ENCODE peak calls at places on chromosomes 5 and 9, in five cellular contexts. B, C, U, Y and A are unnamed samples.

GRCh38 chr9:113963017-113963620 is 87.0 kb downstream of the ZNF618 start:
- DNase-seq in B (peak), C (peak), U (peak), Y (peak), A (peak)

GRCh38 chr5:74810915-74811314 is 43.9 kb downstream of the NSA2 start:
- DNase-seq in B (no peak), C (no peak), U (peak), Y (no peak), A (no peak)

GRCh38 chr9:77375956-77376532 is 198.7 kb downstream of the VPS13A start:
- DNase-seq in B (peak), C (peak), U (peak), Y (peak), A (peak)

GRCh38 chr5:81994679-81995078 is 22.9 kb downstream of the ATG10 start:
- DNase-seq in B (peak), C (no peak), U (peak), Y (no peak), A (no peak)

GRCh38 chr9:35490155-35490909 is 421 bp downstream of the RUSC2 start:
- DNase-seq in B (no peak), C (no peak), U (peak), Y (no peak), A (no peak)

GRCh38 chr5:87298687-87299362 is 31.1 kb downstream of the RASA1 start:
- DNase-seq in B (peak), C (peak), U (no peak), Y (no peak), A (no peak)

GRCh38 chr5:17154211-17154996 is 63.0 kb upstream of the BASP1 start:
- DNase-seq in B (peak), C (no peak), U (no peak), Y (no peak), A (no peak)

GRCh38 chr9:137457406-137458193 is 1.5 kb downstream of the NSMF start:
- DNase-seq in B (no peak), C (no peak), U (no peak), Y (no peak), A (no peak)

GRCh38 chr5:140870221-140871201 is 1.8 kb downstream of the PCDHA11 start:
- DNase-seq in B (no peak), C (no peak), U (no peak), Y (no peak), A (no peak)

GRCh38 chr9:76725181-76725580 is 39.1 kb upstream of the PCA3 start:
- DNase-seq in B (no peak), C (no peak), U (no peak), Y (no peak), A (no peak)

GRCh38 chr9:82600536-82601271 is 462.2 kb downstream of the RASEF start:
- DNase-seq in B (no peak), C (no peak), U (no peak), Y (no peak), A (no peak)

GRCh38 chr5:5188377-5189020 is 48.4 kb downstream of the ADAMTS16 start:
- DNase-seq in B (no peak), C (no peak), U (no peak), Y (no peak), A (no peak)

GRCh38 chr5:101062902-101063301 is 159.8 kb upstream of the ST8SIA4 start:
- DNase-seq in B (no peak), C (no peak), U (no peak), Y (no peak), A (no peak)

GRCh38 chr9:130053109-130053503 is 600 bp upstream of the GPR107 start:
- DNase-seq in B (no peak), C (no peak), U (no peak), Y (no peak), A (no peak)

GRCh38 chr9:127522727-127523126 is 71.4 kb downstream of the LRSAM1 start:
- DNase-seq in B (no peak), C (peak), U (peak), Y (no peak), A (no peak)

GRCh38 chr5:32042571-32042970 is 131.5 kb downstream of the GOLPH3 start:
- DNase-seq in B (no peak), C (no peak), U (peak), Y (no peak), A (no peak)

GRCh38 chr5:5826911-5827310 is 404.4 kb downstream of the ICE1 start:
- DNase-seq in B (no peak), C (peak), U (peak), Y (no peak), A (no peak)

GRCh38 chr5:167295686-167296015 is 995.8 kb upstream of the WWC1 start:
- DNase-seq in B (no peak), C (no peak), U (no peak), Y (no peak), A (no peak)
- H4K91ac ChIP-seq in B (peak), C (no peak), U (no peak), Y (no peak), A (no peak)

DNA sequence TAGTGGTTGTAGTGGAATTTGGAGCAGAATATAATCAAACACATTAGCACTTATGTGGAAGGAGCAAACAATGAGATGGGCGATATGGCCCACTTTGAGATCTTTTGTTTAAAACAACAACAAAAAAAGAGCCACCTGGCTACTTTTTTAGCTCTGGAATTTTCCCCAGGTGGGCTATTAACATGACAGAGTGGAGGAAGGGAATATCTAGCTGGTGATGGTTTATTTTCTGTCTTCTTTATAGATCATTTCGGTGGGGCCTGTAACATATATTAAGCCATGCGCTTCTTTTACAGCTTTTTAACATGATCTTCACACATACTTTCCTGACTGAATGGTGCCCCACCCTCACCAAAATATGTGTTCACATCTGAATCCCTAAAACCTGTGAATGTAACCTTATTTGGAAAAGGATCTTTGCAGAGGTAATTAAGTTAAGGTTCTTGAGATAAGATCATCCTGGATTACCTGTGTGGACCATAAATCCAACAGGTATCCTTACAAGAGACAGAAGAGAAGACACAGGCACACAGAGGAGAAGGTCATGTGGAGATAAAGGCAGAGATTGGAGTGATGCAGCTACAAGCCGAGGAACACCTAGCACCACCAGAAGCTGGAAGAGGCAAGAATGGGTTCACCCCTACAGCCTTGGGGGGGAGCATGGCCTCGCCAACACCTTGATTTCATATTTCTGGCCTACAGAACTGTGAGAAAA is 16.6 kb upstream of the ENTREP1 start:
- DNase-seq in B (no peak), C (no peak), U (no peak), Y (no peak), A (no peak)
- H4K91ac ChIP-seq in B (no peak), C (no peak), U (peak), Y (no peak), A (peak)

GRCh38 chr9:136273244-136273865 is 27.7 kb upstream of the QSOX2 start:
- DNase-seq in B (peak), C (no peak), U (no peak), Y (no peak), A (no peak)
- H4K91ac ChIP-seq in B (no peak), C (no peak), U (no peak), Y (no peak), A (no peak)

DNA sequence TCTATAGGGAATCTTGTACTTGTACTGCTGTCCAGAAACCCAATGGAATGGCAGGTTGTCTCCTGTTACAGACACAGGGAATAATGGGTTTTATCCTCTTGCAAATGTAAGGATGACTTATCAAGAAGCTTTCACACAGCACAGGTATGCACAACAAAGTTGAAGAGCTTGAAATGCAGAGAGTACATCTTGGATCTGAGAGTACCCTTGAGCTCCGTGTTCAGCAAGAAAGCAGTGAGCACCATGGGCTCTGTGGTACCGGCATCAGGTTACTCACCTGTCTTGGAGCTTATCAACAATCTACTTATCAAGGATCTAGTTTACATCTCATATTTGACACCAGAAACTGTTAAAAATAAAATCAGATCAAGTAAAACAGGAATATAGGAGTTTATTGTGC is 22.0 kb upstream of the EMB start:
- DNase-seq in B (no peak), C (no peak), U (no peak), Y (no peak), A (no peak)
- H4K91ac ChIP-seq in B (no peak), C (no peak), U (no peak), Y (no peak), A (no peak)

GRCh38 chr5:76488969-76489368 is 85.9 kb downstream of the IQGAP2 start:
- DNase-seq in B (no peak), C (no peak), U (no peak), Y (no peak), A (no peak)
- H4K91ac ChIP-seq in B (no peak), C (peak), U (no peak), Y (no peak), A (peak)

GRCh38 chr5:156912869-156913268 is 50.2 kb downstream of the TIMD4 start:
- DNase-seq in B (no peak), C (no peak), U (no peak), Y (no peak), A (no peak)
- H4K91ac ChIP-seq in B (no peak), C (no peak), U (no peak), Y (no peak), A (peak)

GRCh38 chr9:9560382-9561035 is 1052.3 kb downstream of the PTPRD start:
- DNase-seq in B (no peak), C (no peak), U (no peak), Y (no peak), A (no peak)

GRCh38 chr9:9563817-9564216 is 1049.0 kb downstream of the PTPRD start:
- DNase-seq in B (no peak), C (no peak), U (no peak), Y (no peak), A (no peak)

GRCh38 chr9:9557804-9558334 is 1054.9 kb downstream of the PTPRD start:
- DNase-seq in B (no peak), C (no peak), U (no peak), Y (no peak), A (no peak)

GRCh38 chr9:9556865-9557803 is 1055.7 kb downstream of the PTPRD start:
- DNase-seq in B (no peak), C (no peak), U (no peak), Y (no peak), A (peak)

GRCh38 chr9:9558907-9559306 is 1053.9 kb downstream of the PTPRD start:
- DNase-seq in B (no peak), C (no peak), U (no peak), Y (no peak), A (no peak)
- H4K91ac ChIP-seq in B (no peak), C (no peak), U (no peak), Y (no peak), A (peak)